ENCODE peak calls at places on chromosomes 5 and 9, in four cellular contexts. X, H, U and G are unnamed samples.

GRCh38 chr5:177588413-177588909 is 3.5 kb upstream of the TMED9 start:
- DNase-seq in X (no peak), H (peak; percentile 21), U (no peak), G (no peak)

GRCh38 chr9:125337282-125337681 is 75.7 kb downstream of the GAPVD1 start:
- DNase-seq in X (no peak), H (no peak), U (no peak), G (peak; percentile 22)

GRCh38 chr5:38591450-38591849 is 35.0 kb upstream of the LIFR start:
- DNase-seq in X (no peak), H (no peak), U (no peak), G (no peak)

GRCh38 chr5:82735160-82735789 is 341.9 kb downstream of the TMEM167A start:
- DNase-seq in X (peak; percentile 63), H (no peak), U (no peak), G (no peak)

GRCh38 chr9:15670884-15671283 is 118.0 kb downstream of the CCDC171 start:
- DNase-seq in X (no peak), H (no peak), U (no peak), G (no peak)

GRCh38 chr9:32524558-32525461 is 1.2 kb downstream of the RIGI start:
- DNase-seq in X (no peak), H (peak; percentile 38), U (no peak), G (peak; percentile 29)

GRCh38 chr9:89940625-89941024 is 335.8 kb downstream of the GADD45G start:
- DNase-seq in X (no peak), H (peak; percentile 60), U (no peak), G (no peak)

GRCh38 chr9:132622144-132622543 is 39.7 kb downstream of the BARHL1 start:
- DNase-seq in X (no peak), H (no peak), U (peak; percentile 35), G (peak; percentile 9)

GRCh38 chr5:28391277-28391676 is 1352.9 kb upstream of the CDH9 start:
- DNase-seq in X (no peak), H (no peak), U (no peak), G (no peak)

GRCh38 chr9:72856985-72857631 is 95.7 kb downstream of the ALDH1A1 start:
- DNase-seq in X (peak; percentile 65), H (peak; percentile 67), U (peak; percentile 23), G (peak; percentile 75)

GRCh38 chr9:89734561-89734960 is 129.7 kb downstream of the GADD45G start:
- DNase-seq in X (no peak), H (no peak), U (no peak), G (no peak)

GRCh38 chr9:100219347-100219746 is 120.3 kb downstream of the INVS start:
- DNase-seq in X (no peak), H (no peak), U (no peak), G (no peak)

DNA sequence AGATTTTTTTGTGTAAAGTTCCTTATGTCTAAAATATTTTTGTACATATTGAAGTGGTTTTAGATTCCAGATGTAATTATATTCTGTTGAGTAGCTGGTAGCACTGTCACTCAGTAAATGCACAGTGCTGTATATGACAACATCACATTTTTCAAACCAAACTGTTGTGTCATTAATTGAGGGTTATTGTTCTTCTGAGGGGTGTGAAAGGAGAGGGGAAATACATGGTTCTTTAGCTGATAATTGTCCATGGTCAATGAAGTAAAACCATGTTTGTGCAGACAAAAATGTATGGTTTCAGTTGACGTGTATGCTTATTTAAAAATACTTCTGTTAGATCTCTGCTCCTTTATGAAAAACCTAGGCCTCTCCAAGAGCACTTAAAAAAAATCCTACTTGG is 3.3 kb downstream of the ZNF462 start:
- DNase-seq in X (no peak), H (no peak), U (no peak), G (no peak)
- TF ChIP-seq POLR2A in X (no peak), H (no peak), U (no peak), G (no peak)

DNA sequence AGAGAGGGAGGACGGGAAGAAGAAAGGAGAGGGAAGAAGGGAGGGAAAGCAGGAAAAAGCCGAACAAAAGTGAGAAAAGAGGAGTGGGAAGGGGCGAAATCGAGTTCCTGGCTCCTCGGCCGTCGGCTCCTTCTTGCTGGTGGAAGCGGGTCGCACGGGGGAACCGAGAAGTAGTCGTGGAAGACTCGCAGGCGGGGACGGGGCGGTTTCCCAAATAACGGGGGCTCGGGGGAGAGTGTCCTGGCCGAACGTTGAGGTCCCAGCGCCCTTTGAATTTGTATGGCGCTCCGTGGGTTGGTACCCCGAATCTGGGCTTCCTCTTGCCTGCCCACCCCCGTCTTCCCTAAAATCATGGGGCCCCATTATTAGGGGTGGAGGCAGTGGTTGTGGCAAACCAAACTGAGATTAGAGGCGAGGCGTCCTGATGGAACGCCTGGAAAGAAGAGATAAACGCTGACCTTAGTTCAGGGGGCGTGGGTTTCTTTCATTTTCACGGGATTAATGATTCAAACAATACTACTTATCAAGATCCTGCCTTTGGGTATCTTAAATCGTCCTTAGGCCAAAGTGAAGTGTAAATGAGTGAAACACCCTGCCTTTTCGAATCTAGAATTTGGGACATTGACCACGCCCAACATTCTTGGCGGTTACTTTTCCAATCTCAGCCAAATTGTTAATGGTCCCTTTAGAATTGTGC is 859 bp upstream of the UBTD2 start:
- DNase-seq in X (no peak), H (peak; percentile 58), U (no peak), G (peak; percentile 67)
- TF ChIP-seq POLR2A in X (peak; percentile 3), H (no peak), U (no peak), G (no peak)

GRCh38 chr5:74679968-74680367 is 5.1 kb upstream of the HEXB start:
- DNase-seq in X (no peak), H (no peak), U (no peak), G (no peak)

GRCh38 chr5:74686962-74687751 is 2.1 kb downstream of the HEXB start:
- DNase-seq in X (no peak), H (no peak), U (no peak), G (no peak)

GRCh38 chr5:74685979-74686631 is 1.1 kb downstream of the HEXB start:
- DNase-seq in X (no peak), H (peak; percentile 26), U (peak; percentile 25), G (no peak)

GRCh38 chr5:74682636-74683035 is 2.4 kb upstream of the HEXB start:
- DNase-seq in X (no peak), H (no peak), U (no peak), G (no peak)

GRCh38 chr5:74684900-74685851 is at the start of gene HEXB:
- DNase-seq in X (peak; percentile 51), H (peak; percentile 93), U (peak; percentile 96), G (peak; percentile 86)
- TF ChIP-seq POLR2A in X (no peak), H (peak; percentile 43), U (no peak), G (peak; percentile 80)

GRCh38 chr5:3377831-3378230 is 217.8 kb upstream of the IRX1 start:
- DNase-seq in X (no peak), H (no peak), U (no peak), G (no peak)
- TF ChIP-seq POLR2A in X (no peak), H (no peak), U (no peak), G (no peak)

GRCh38 chr5:151758430-151759241 is at the start of gene ATOX1:
- DNase-seq in X (peak; percentile 67), H (peak; percentile 95), U (peak; percentile 95), G (peak; percentile 92)
- TF ChIP-seq POLR2A in X (peak; percentile 68), H (peak; percentile 75), U (peak; percentile 60), G (peak; percentile 78)

DNA sequence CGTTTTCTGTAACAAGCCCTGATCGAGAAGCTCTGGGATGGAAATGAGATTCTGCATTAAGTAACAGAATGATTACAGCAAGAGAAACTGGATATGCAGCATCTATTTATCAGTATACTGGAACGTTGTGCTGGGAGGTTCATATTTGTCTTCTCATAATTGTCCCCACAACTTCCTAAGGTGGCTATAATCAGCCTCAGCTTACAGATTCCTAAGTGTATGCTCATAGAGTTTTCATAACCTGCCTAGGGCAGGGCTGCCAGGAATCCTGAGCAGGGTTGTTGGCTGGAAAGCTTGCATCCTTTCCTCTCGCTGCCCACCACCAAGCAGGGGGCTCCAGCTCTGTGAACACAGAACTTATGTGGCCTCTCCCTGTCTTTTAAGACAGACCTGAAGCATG is 70.2 kb downstream of the FNBP1 start:
- DNase-seq in X (no peak), H (no peak), U (no peak), G (no peak)
- TF ChIP-seq POLR2A in X (no peak), H (no peak), U (no peak), G (no peak)

GRCh38 chr9:98008764-98009163 is 25.6 kb downstream of the ANP32B start:
- DNase-seq in X (no peak), H (no peak), U (no peak), G (no peak)

GRCh38 chr9:98011122-98011521 is 28.0 kb downstream of the ANP32B start:
- DNase-seq in X (no peak), H (no peak), U (no peak), G (no peak)

GRCh38 chr9:98009926-98010325 is 26.8 kb downstream of the ANP32B start:
- DNase-seq in X (no peak), H (no peak), U (no peak), G (peak; percentile 29)

GRCh38 chr9:98010450-98010849 is 27.3 kb downstream of the ANP32B start:
- DNase-seq in X (no peak), H (no peak), U (no peak), G (peak; percentile 20)

DNA sequence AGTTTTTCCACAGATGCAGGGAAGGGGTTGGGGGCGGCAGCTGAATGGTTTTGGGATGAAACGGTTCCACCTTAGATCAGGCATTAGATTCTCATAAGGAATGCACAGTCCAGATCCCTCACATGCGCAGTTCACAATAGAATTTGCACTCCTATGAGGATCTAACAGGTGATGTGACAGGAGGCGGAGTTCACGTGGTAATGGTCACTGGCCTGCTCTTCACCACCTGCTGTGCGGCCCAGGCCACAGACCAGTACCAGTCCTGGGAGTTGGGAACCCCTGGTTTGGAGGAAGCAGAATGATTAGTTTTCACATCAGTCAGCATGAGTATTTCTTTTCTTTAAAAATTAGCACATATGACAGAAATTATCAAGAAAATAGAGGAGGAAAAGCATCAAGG is 26.3 kb downstream of the ANP32B start:
- DNase-seq in X (no peak), H (no peak), U (no peak), G (peak; percentile 29)
- TF ChIP-seq POLR2A in X (no peak), H (no peak), U (no peak), G (no peak)

GRCh38 chr5:149406203-149406978 is 27.3 kb upstream of the IL17B start:
- DNase-seq in X (no peak), H (peak; percentile 83), U (peak; percentile 82), G (no peak)
- TF ChIP-seq POLR2A in X (no peak), H (peak; percentile 84), U (no peak), G (no peak)